ENCODE peak calls at places on chromosomes 5 and 9, in six cellular contexts. One of them, this sample, is unnamed.

GRCh38 chr5:62315376-62316049 is 9.5 kb downstream of the KIF2A start:
- DNase-seq in aorta: no peak
- DNase-seq in Peyer's patch: no peak
- DNase-seq in endodermal cell: no peak
- DNase-seq in cardiac fibroblast: no peak
- DNase-seq in adipocyte: peak
- DNase-seq in this sample: no peak

GRCh38 chr9:134600431-134600830 is 41.2 kb upstream of the COL5A1 start:
- DNase-seq in Peyer's patch: no peak
- DNase-seq in cardiac fibroblast: no peak
- DNase-seq in aorta: no peak
- DNase-seq in endodermal cell: no peak
- DNase-seq in adipocyte: no peak
- DNase-seq in this sample: no peak

GRCh38 chr5:113166285-113166684 is 189.7 kb downstream of the DCP2 start:
- DNase-seq in aorta: no peak
- DNase-seq in endodermal cell: peak
- DNase-seq in Peyer's patch: no peak
- DNase-seq in adipocyte: no peak
- DNase-seq in cardiac fibroblast: peak
- DNase-seq in this sample: no peak

GRCh38 chr9:109813310-109813709 is 33.3 kb downstream of the PALM2AKAP2 start:
- DNase-seq in endodermal cell: no peak
- DNase-seq in Peyer's patch: no peak
- DNase-seq in aorta: no peak
- DNase-seq in adipocyte: no peak
- DNase-seq in cardiac fibroblast: no peak
- DNase-seq in this sample: no peak

GRCh38 chr5:6962256-6962655 is 249.0 kb downstream of the TENT4A start:
- DNase-seq in cardiac fibroblast: no peak
- DNase-seq in aorta: no peak
- DNase-seq in Peyer's patch: no peak
- DNase-seq in adipocyte: no peak
- DNase-seq in endodermal cell: peak
- DNase-seq in this sample: no peak

GRCh38 chr9:135217836-135218235 is 130.4 kb downstream of the OLFM1 start:
- DNase-seq in aorta: peak
- DNase-seq in adipocyte: no peak
- DNase-seq in cardiac fibroblast: no peak
- DNase-seq in endodermal cell: peak
- DNase-seq in Peyer's patch: peak
- DNase-seq in this sample: peak

GRCh38 chr5:78127875-78128274 is 166.6 kb downstream of the AP3B1 start:
- DNase-seq in cardiac fibroblast: no peak
- DNase-seq in Peyer's patch: no peak
- DNase-seq in aorta: no peak
- DNase-seq in adipocyte: no peak
- DNase-seq in endodermal cell: peak
- DNase-seq in this sample: no peak

GRCh38 chr9:132408521-132408920 is 1.5 kb upstream of the CFAP77 start:
- DNase-seq in cardiac fibroblast: no peak
- DNase-seq in Peyer's patch: no peak
- DNase-seq in adipocyte: no peak
- DNase-seq in endodermal cell: no peak
- DNase-seq in aorta: no peak
- DNase-seq in this sample: no peak

GRCh38 chr9:89357331-89358197 is 39.3 kb downstream of the SECISBP2 start:
- DNase-seq in adipocyte: no peak
- DNase-seq in endodermal cell: no peak
- DNase-seq in aorta: no peak
- DNase-seq in cardiac fibroblast: no peak
- DNase-seq in Peyer's patch: no peak
- DNase-seq in this sample: no peak

GRCh38 chr5:119022017-119022745 is 33.8 kb upstream of the DTWD2 start:
- DNase-seq in cardiac fibroblast: peak
- DNase-seq in endodermal cell: no peak
- DNase-seq in Peyer's patch: no peak
- DNase-seq in adipocyte: peak
- DNase-seq in aorta: no peak
- DNase-seq in this sample: no peak

GRCh38 chr5:139272471-139273321 is 20.8 kb upstream of the MATR3 start:
- DNase-seq in endodermal cell: no peak
- DNase-seq in Peyer's patch: no peak
- DNase-seq in adipocyte: peak
- DNase-seq in aorta: no peak
- DNase-seq in cardiac fibroblast: no peak
- DNase-seq in this sample: no peak

GRCh38 chr9:115964710-115965347 is 188.8 kb upstream of the PAPPA start:
- DNase-seq in aorta: no peak
- DNase-seq in endodermal cell: no peak
- DNase-seq in Peyer's patch: no peak
- DNase-seq in cardiac fibroblast: no peak
- DNase-seq in adipocyte: no peak
- DNase-seq in this sample: no peak

GRCh38 chr9:86368871-86369521 is 14.8 kb upstream of the TUT7 start:
- DNase-seq in Peyer's patch: no peak
- DNase-seq in endodermal cell: no peak
- DNase-seq in aorta: no peak
- DNase-seq in cardiac fibroblast: peak
- DNase-seq in adipocyte: peak
- DNase-seq in this sample: no peak

GRCh38 chr5:168780888-168781287 is 201.7 kb upstream of the PANK3 start:
- DNase-seq in aorta: no peak
- DNase-seq in adipocyte: no peak
- DNase-seq in cardiac fibroblast: no peak
- DNase-seq in endodermal cell: peak
- DNase-seq in Peyer's patch: no peak
- DNase-seq in this sample: no peak

GRCh38 chr5:23483090-23483489 is 24.3 kb upstream of the PRDM9 start:
- DNase-seq in cardiac fibroblast: no peak
- DNase-seq in endodermal cell: no peak
- DNase-seq in adipocyte: no peak
- DNase-seq in aorta: no peak
- DNase-seq in Peyer's patch: no peak
- DNase-seq in this sample: no peak

GRCh38 chr9:131477367-131477766 is 25.4 kb upstream of the POMT1 start:
- DNase-seq in aorta: no peak
- DNase-seq in endodermal cell: no peak
- DNase-seq in cardiac fibroblast: no peak
- DNase-seq in adipocyte: no peak
- DNase-seq in Peyer's patch: peak
- DNase-seq in this sample: no peak

GRCh38 chr5:37554938-37555337 is 175.8 kb downstream of the WDR70 start:
- DNase-seq in Peyer's patch: no peak
- DNase-seq in endodermal cell: peak
- DNase-seq in adipocyte: no peak
- DNase-seq in aorta: no peak
- DNase-seq in cardiac fibroblast: peak
- DNase-seq in this sample: no peak

GRCh38 chr5:160001457-160001856 is 7.5 kb upstream of the TTC1 start:
- DNase-seq in endodermal cell: no peak
- DNase-seq in cardiac fibroblast: no peak
- DNase-seq in adipocyte: no peak
- DNase-seq in Peyer's patch: no peak
- DNase-seq in aorta: no peak
- DNase-seq in this sample: no peak

GRCh38 chr9:89529243-89530030 is 31.5 kb upstream of the SEMA4D start:
- DNase-seq in Peyer's patch: no peak
- DNase-seq in aorta: no peak
- DNase-seq in adipocyte: no peak
- DNase-seq in cardiac fibroblast: no peak
- DNase-seq in endodermal cell: no peak
- DNase-seq in this sample: no peak

GRCh38 chr9:76395381-76395780 is 1.2 kb upstream of the RFK start:
- DNase-seq in adipocyte: no peak
- DNase-seq in aorta: no peak
- DNase-seq in Peyer's patch: peak
- DNase-seq in endodermal cell: no peak
- DNase-seq in cardiac fibroblast: no peak
- DNase-seq in this sample: no peak

GRCh38 chr5:160548949-160549665 is 127.5 kb downstream of the PTTG1 start:
- DNase-seq in cardiac fibroblast: peak
- DNase-seq in aorta: no peak
- DNase-seq in adipocyte: no peak
- DNase-seq in Peyer's patch: no peak
- DNase-seq in endodermal cell: no peak
- DNase-seq in this sample: no peak

GRCh38 chr5:165321912-165322311 is 1816.5 kb downstream of the MAT2B start:
- DNase-seq in aorta: no peak
- DNase-seq in adipocyte: peak
- DNase-seq in cardiac fibroblast: peak
- DNase-seq in endodermal cell: no peak
- DNase-seq in Peyer's patch: no peak
- DNase-seq in this sample: no peak

GRCh38 chr9:131503626-131504465 is 1.1 kb downstream of the POMT1 start:
- DNase-seq in endodermal cell: peak
- DNase-seq in adipocyte: peak
- DNase-seq in aorta: no peak
- DNase-seq in Peyer's patch: no peak
- DNase-seq in cardiac fibroblast: peak
- DNase-seq in this sample: no peak

GRCh38 chr9:109791003-109791677 is 11.1 kb downstream of the PALM2AKAP2 start:
- DNase-seq in Peyer's patch: no peak
- DNase-seq in adipocyte: no peak
- DNase-seq in aorta: no peak
- DNase-seq in cardiac fibroblast: no peak
- DNase-seq in endodermal cell: no peak
- DNase-seq in this sample: no peak

GRCh38 chr9:98374385-98375051 is 119.1 kb upstream of the TBC1D2 start:
- DNase-seq in aorta: no peak
- DNase-seq in cardiac fibroblast: peak
- DNase-seq in endodermal cell: peak
- DNase-seq in Peyer's patch: peak
- DNase-seq in adipocyte: peak
- DNase-seq in this sample: peak

GRCh38 chr9:126521089-126521488 is 92.6 kb upstream of the LMX1B start:
- DNase-seq in endodermal cell: no peak
- DNase-seq in adipocyte: no peak
- DNase-seq in Peyer's patch: no peak
- DNase-seq in cardiac fibroblast: no peak
- DNase-seq in aorta: peak
- DNase-seq in this sample: no peak

GRCh38 chr9:98117984-98118639 is 910 bp downstream of the TRIM14 start:
- DNase-seq in cardiac fibroblast: peak
- DNase-seq in endodermal cell: peak
- DNase-seq in Peyer's patch: peak
- DNase-seq in adipocyte: no peak
- DNase-seq in aorta: peak
- DNase-seq in this sample: peak

GRCh38 chr5:54080833-54081232 is 229.5 kb downstream of the ARL15 start:
- DNase-seq in endodermal cell: no peak
- DNase-seq in aorta: no peak
- DNase-seq in adipocyte: no peak
- DNase-seq in cardiac fibroblast: no peak
- DNase-seq in Peyer's patch: no peak
- DNase-seq in this sample: no peak

GRCh38 chr9:9754186-9754585 is 858.6 kb downstream of the PTPRD start:
- DNase-seq in cardiac fibroblast: no peak
- DNase-seq in adipocyte: no peak
- DNase-seq in Peyer's patch: no peak
- DNase-seq in endodermal cell: no peak
- DNase-seq in aorta: no peak
- DNase-seq in this sample: no peak

GRCh38 chr9:68732405-68733020 is 27.5 kb downstream of the PIP5K1B start:
- DNase-seq in cardiac fibroblast: no peak
- DNase-seq in endodermal cell: no peak
- DNase-seq in adipocyte: no peak
- DNase-seq in aorta: no peak
- DNase-seq in Peyer's patch: no peak
- DNase-seq in this sample: no peak

GRCh38 chr5:144428326-144428725 is 257.7 kb downstream of the KCTD16 start:
- DNase-seq in adipocyte: no peak
- DNase-seq in aorta: no peak
- DNase-seq in cardiac fibroblast: no peak
- DNase-seq in endodermal cell: no peak
- DNase-seq in Peyer's patch: no peak
- DNase-seq in this sample: no peak

GRCh38 chr9:127960410-127961165 is 20.2 kb downstream of the EEIG1 start:
- DNase-seq in adipocyte: peak
- DNase-seq in endodermal cell: no peak
- DNase-seq in aorta: no peak
- DNase-seq in Peyer's patch: no peak
- DNase-seq in cardiac fibroblast: no peak
- DNase-seq in this sample: no peak

GRCh38 chr9:98078895-98079294 is 22.4 kb downstream of the NANS start:
- DNase-seq in cardiac fibroblast: no peak
- DNase-seq in aorta: no peak
- DNase-seq in Peyer's patch: no peak
- DNase-seq in endodermal cell: no peak
- DNase-seq in adipocyte: no peak
- DNase-seq in this sample: no peak

GRCh38 chr9:119771336-119771735 is 402.1 kb upstream of the BRINP1 start:
- DNase-seq in aorta: no peak
- DNase-seq in Peyer's patch: no peak
- DNase-seq in adipocyte: no peak
- DNase-seq in endodermal cell: no peak
- DNase-seq in cardiac fibroblast: no peak
- DNase-seq in this sample: no peak

GRCh38 chr5:61333351-61334223 is 1.5 kb downstream of the ZSWIM6 start:
- DNase-seq in adipocyte: peak
- DNase-seq in aorta: peak
- DNase-seq in endodermal cell: no peak
- DNase-seq in cardiac fibroblast: peak
- DNase-seq in Peyer's patch: peak
- DNase-seq in this sample: no peak

This sample was measured in RWPE2.